ENCODE peak calls at places on chromosome 20, in seven cellular contexts. I, A, Q, T, J, U and M are unnamed samples.

GRCh38 chr20:48047453-48047852 is 262.2 kb upstream of the SULF2 start:
- DNase-seq in I (no peak), A (no peak), Q (no peak), T (no peak), J (no peak), U (no peak), M (no peak)

GRCh38 chr20:60598528-60598927 is 640.3 kb downstream of the CDH26 start:
- DNase-seq in I (no peak), A (no peak), Q (no peak), T (no peak), J (no peak), U (no peak), M (no peak)

GRCh38 chr20:18666803-18667460 is 79.1 kb downstream of the DTD1 start:
- DNase-seq in I (no peak), A (peak; percentile 12), Q (no peak), T (no peak), J (no peak), U (no peak), M (no peak)

GRCh38 chr20:8700756-8701155 is 368.1 kb upstream of the PLCB4 start:
- DNase-seq in I (no peak), A (no peak), Q (no peak), T (no peak), J (no peak), U (no peak), M (no peak)

GRCh38 chr20:326645-327031 is 1.3 kb downstream of the SOX12 start:
- DNase-seq in I (peak; percentile 51), A (no peak), Q (no peak), T (no peak), J (no peak), U (no peak), M (no peak)

GRCh38 chr20:50308166-50308512 is 117.5 kb downstream of the CEBPB start:
- DNase-seq in I (no peak), A (no peak), Q (no peak), T (no peak), J (no peak), U (no peak), M (no peak)

GRCh38 chr20:49325981-49326380 is 48.1 kb upstream of the ZNFX1 start:
- DNase-seq in I (no peak), A (no peak), Q (no peak), T (no peak), J (no peak), U (no peak), M (no peak)

GRCh38 chr20:63701051-63701328 is 4.5 kb downstream of the TNFRSF6B start:
- DNase-seq in I (no peak), A (no peak), Q (no peak), T (no peak), J (no peak), U (no peak), M (peak; percentile 8)

GRCh38 chr20:20462185-20462584 is 94.3 kb downstream of the INSM1 start:
- DNase-seq in I (no peak), A (no peak), Q (no peak), T (no peak), J (no peak), U (no peak), M (no peak)

GRCh38 chr20:36177716-36178115 is 23.2 kb downstream of the EPB41L1 start:
- DNase-seq in I (no peak), A (no peak), Q (no peak), T (no peak), J (no peak), U (no peak), M (no peak)

GRCh38 chr20:41509801-41510200 is 108.4 kb downstream of the CHD6 start:
- DNase-seq in I (no peak), A (no peak), Q (no peak), T (no peak), J (no peak), U (peak; percentile 72), M (no peak)

GRCh38 chr20:45970646-45971424 is 1.2 kb downstream of the ZNF335 start:
- DNase-seq in I (peak; percentile 53), A (peak; percentile 53), Q (no peak), T (no peak), J (no peak), U (no peak), M (no peak)

GRCh38 chr20:62864207-62864606 is 2.6 kb upstream of the TCFL5 start:
- DNase-seq in I (no peak), A (no peak), Q (no peak), T (no peak), J (no peak), U (no peak), M (no peak)

GRCh38 chr20:61050491-61050890 is 201.6 kb upstream of the CDH4 start:
- DNase-seq in I (no peak), A (no peak), Q (no peak), T (no peak), J (no peak), U (no peak), M (no peak)

GRCh38 chr20:54172532-54172855 is 1.3 kb downstream of the CYP24A1 start:
- DNase-seq in I (no peak), A (no peak), Q (no peak), T (no peak), J (no peak), U (no peak), M (no peak)

GRCh38 chr20:8129211-8129986 is 2.7 kb upstream of the PLCB1 start:
- DNase-seq in I (no peak), A (no peak), Q (no peak), T (no peak), J (no peak), U (peak; percentile 86), M (no peak)

GRCh38 chr20:21272679-21273078 is 30.5 kb upstream of the XRN2 start:
- DNase-seq in I (no peak), A (no peak), Q (no peak), T (no peak), J (no peak), U (no peak), M (no peak)

GRCh38 chr20:35681953-35682352 is 17.2 kb downstream of the NFS1 start:
- DNase-seq in I (no peak), A (no peak), Q (no peak), T (no peak), J (no peak), U (no peak), M (no peak)

GRCh38 chr20:11754451-11754850 is 163.2 kb upstream of the BTBD3 start:
- DNase-seq in I (no peak), A (no peak), Q (no peak), T (no peak), J (no peak), U (no peak), M (no peak)

GRCh38 chr20:49896204-49896603 is 19.1 kb downstream of the SPATA2 start:
- DNase-seq in I (no peak), A (no peak), Q (no peak), T (no peak), J (no peak), U (no peak), M (no peak)

GRCh38 chr20:35226775-35227681 is 538 bp downstream of the MMP24 start:
- DNase-seq in I (peak; percentile 69), A (peak; percentile 86), Q (peak; percentile 42), T (peak; percentile 89), J (no peak), U (peak; percentile 35), M (no peak)

GRCh38 chr20:45934046-45934586 is 367 bp upstream of the PCIF1 start:
- DNase-seq in I (peak; percentile 53), A (peak; percentile 81), Q (no peak), T (no peak), J (no peak), U (no peak), M (peak; percentile 46)

GRCh38 chr20:8388707-8389106 is 256.6 kb downstream of the PLCB1 start:
- DNase-seq in I (no peak), A (no peak), Q (no peak), T (no peak), J (no peak), U (no peak), M (no peak)

GRCh38 chr20:55678970-55679667 is 326.2 kb downstream of the CBLN4 start:
- DNase-seq in I (no peak), A (no peak), Q (no peak), T (no peak), J (no peak), U (no peak), M (no peak)

GRCh38 chr20:22833851-22834250 is 201.3 kb upstream of the SSTR4 start:
- DNase-seq in I (peak; percentile 88), A (no peak), Q (no peak), T (no peak), J (no peak), U (no peak), M (no peak)

GRCh38 chr20:45306431-45306982 is at the start of gene RBPJL:
- DNase-seq in I (peak; percentile 61), A (peak; percentile 90), Q (no peak), T (peak; percentile 91), J (no peak), U (no peak), M (peak; percentile 51)

GRCh38 chr20:33653218-33653899 is 8.8 kb upstream of the C20orf144 start:
- DNase-seq in I (peak; percentile 77), A (peak; percentile 88), Q (peak; percentile 73), T (peak; percentile 86), J (no peak), U (peak; percentile 75), M (peak; percentile 73)
- TF ChIP-seq POLR2AphosphoS5 in I (no peak), A (peak; percentile 27), Q (no peak), T (peak; percentile 26), J (no peak), U (peak; percentile 46), M (no peak)

DNA sequence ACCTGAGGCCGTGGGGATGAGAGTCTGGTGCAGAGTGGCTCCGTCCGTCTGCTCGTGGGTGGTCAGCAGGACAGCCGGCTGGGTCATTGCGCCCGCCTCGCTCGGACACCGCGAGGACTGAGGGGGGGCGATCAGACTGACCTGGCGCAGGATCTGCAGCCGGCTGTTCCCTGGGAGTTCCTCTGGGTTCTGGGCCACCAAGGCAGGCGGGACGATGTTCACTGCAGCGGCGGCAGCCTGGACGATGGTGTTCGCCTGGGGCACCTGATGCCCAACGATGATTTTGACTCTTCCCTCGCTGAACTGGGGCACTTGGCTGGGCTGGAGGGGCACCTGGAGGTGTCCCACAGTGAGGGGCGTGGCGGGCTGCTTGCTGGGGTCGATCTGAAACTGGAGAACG is 39.2 kb downstream of the ZFP64 start:
- DNase-seq in I (no peak), A (no peak), Q (no peak), T (no peak), J (no peak), U (no peak), M (no peak)
- TF ChIP-seq TAF1 in I (no peak), A (no peak), Q (no peak), T (no peak), J (no peak), U (no peak), M (no peak)

DNA sequence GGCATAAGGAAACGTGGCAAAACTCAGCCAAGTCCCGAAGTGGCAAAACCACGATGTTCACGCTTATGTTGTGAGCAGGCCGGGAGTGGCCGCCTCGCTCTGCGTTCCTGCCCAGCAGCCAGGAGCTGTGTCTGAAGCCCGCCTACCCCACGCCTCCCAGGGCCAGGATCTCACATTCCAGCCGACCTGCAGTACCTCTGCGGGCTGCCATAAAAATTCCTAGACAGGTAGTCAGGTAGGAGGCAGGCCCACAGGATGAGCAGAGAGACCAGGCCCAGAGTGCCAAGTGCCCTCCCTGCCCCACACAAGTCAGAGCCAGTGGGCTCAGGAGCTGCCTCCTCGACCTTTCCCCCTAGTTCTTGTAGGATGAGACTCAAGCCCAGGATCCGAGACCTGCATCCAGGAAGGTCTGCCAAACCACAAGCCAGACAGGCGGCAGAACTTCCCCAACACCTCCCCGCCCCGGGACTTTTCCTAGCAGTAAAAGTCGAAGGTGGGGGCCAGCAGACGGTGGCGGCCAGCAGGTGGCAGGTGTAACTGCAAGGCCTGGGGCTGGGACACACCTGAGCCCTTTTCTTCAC is 16.7 kb downstream of the PMEPA1 start:
- DNase-seq in I (no peak), A (no peak), Q (no peak), T (peak; percentile 68), J (no peak), U (no peak), M (no peak)
- TF ChIP-seq POLR2AphosphoS5 in I (no peak), A (no peak), Q (no peak), T (no peak), J (no peak), U (no peak), M (no peak)

GRCh38 chr20:24046905-24047304 is 58.3 kb upstream of the GGTLC1 start:
- DNase-seq in I (no peak), A (no peak), Q (no peak), T (no peak), J (no peak), U (no peak), M (no peak)
- TF ChIP-seq TAF1 in I (no peak), A (no peak), Q (no peak), T (no peak), J (no peak), U (no peak), M (no peak)